ENCODE peak calls at places on chromosomes 5 and 9, in five cellular contexts. One of them, this sample, is unnamed.

GRCh38 chr5:65394078-65394477 is 87.6 kb downstream of the ADAMTS6 start:
- DNase-seq in stimulated activated CD4-positive, alpha-beta T cell treated with anti-CD3 and anti-CD28 coated beads, Interleukin-1b, Interleukin-23, amount 100 ng/mL, for 48 hours: no peak
- DNase-seq in EL: peak; percentile 93
- DNase-seq in activated effector memory CD4-positive, alpha-beta T cell treated with anti-CD3 and anti-CD28 coated beads, Interleukin-2, amount 50 U/mL, for 16 hours: no peak
- DNase-seq in nucleus accumbens: peak; percentile 15
- DNase-seq in this sample: peak; percentile 82

GRCh38 chr5:135139397-135140134 is 105.5 kb upstream of the PITX1 start:
- DNase-seq in nucleus accumbens: no peak
- DNase-seq in stimulated activated CD4-positive, alpha-beta T cell treated with anti-CD3 and anti-CD28 coated beads, Interleukin-1b, Interleukin-23, amount 100 ng/mL, for 48 hours: no peak
- DNase-seq in activated effector memory CD4-positive, alpha-beta T cell treated with anti-CD3 and anti-CD28 coated beads, Interleukin-2, amount 50 U/mL, for 16 hours: no peak
- DNase-seq in EL: peak; percentile 91
- DNase-seq in this sample: peak; percentile 91

GRCh38 chr5:116576043-116576713 is 1.6 kb upstream of the SEMA6A start:
- DNase-seq in activated effector memory CD4-positive, alpha-beta T cell treated with anti-CD3 and anti-CD28 coated beads, Interleukin-2, amount 50 U/mL, for 16 hours: peak; percentile 66
- DNase-seq in stimulated activated CD4-positive, alpha-beta T cell treated with anti-CD3 and anti-CD28 coated beads, Interleukin-1b, Interleukin-23, amount 100 ng/mL, for 48 hours: peak; percentile 46
- DNase-seq in nucleus accumbens: peak; percentile 60
- DNase-seq in EL: peak; percentile 45
- DNase-seq in this sample: peak; percentile 58

GRCh38 chr5:17304282-17304681 is 86.9 kb downstream of the BASP1 start:
- DNase-seq in nucleus accumbens: no peak
- DNase-seq in stimulated activated CD4-positive, alpha-beta T cell treated with anti-CD3 and anti-CD28 coated beads, Interleukin-1b, Interleukin-23, amount 100 ng/mL, for 48 hours: no peak
- DNase-seq in EL: peak; percentile 11
- DNase-seq in activated effector memory CD4-positive, alpha-beta T cell treated with anti-CD3 and anti-CD28 coated beads, Interleukin-2, amount 50 U/mL, for 16 hours: no peak
- DNase-seq in this sample: no peak

GRCh38 chr5:86143837-86144236 is 473.9 kb upstream of the COX7C start:
- DNase-seq in stimulated activated CD4-positive, alpha-beta T cell treated with anti-CD3 and anti-CD28 coated beads, Interleukin-1b, Interleukin-23, amount 100 ng/mL, for 48 hours: no peak
- DNase-seq in activated effector memory CD4-positive, alpha-beta T cell treated with anti-CD3 and anti-CD28 coated beads, Interleukin-2, amount 50 U/mL, for 16 hours: no peak
- DNase-seq in nucleus accumbens: no peak
- DNase-seq in EL: no peak
- DNase-seq in this sample: no peak

GRCh38 chr5:83721878-83722779 is 1.5 kb upstream of the HAPLN1 start:
- DNase-seq in nucleus accumbens: peak; percentile 34
- DNase-seq in EL: peak; percentile 59
- DNase-seq in stimulated activated CD4-positive, alpha-beta T cell treated with anti-CD3 and anti-CD28 coated beads, Interleukin-1b, Interleukin-23, amount 100 ng/mL, for 48 hours: peak; percentile 13
- DNase-seq in activated effector memory CD4-positive, alpha-beta T cell treated with anti-CD3 and anti-CD28 coated beads, Interleukin-2, amount 50 U/mL, for 16 hours: no peak
- DNase-seq in this sample: peak; percentile 71

GRCh38 chr5:142432369-142432863 is 107.6 kb upstream of the SPRY4 start:
- DNase-seq in nucleus accumbens: no peak
- DNase-seq in activated effector memory CD4-positive, alpha-beta T cell treated with anti-CD3 and anti-CD28 coated beads, Interleukin-2, amount 50 U/mL, for 16 hours: peak; percentile 74
- DNase-seq in EL: no peak
- DNase-seq in stimulated activated CD4-positive, alpha-beta T cell treated with anti-CD3 and anti-CD28 coated beads, Interleukin-1b, Interleukin-23, amount 100 ng/mL, for 48 hours: peak; percentile 18
- DNase-seq in this sample: no peak

GRCh38 chr9:113503613-113504230 is 40.2 kb downstream of the RGS3 start:
- DNase-seq in activated effector memory CD4-positive, alpha-beta T cell treated with anti-CD3 and anti-CD28 coated beads, Interleukin-2, amount 50 U/mL, for 16 hours: peak; percentile 36
- DNase-seq in EL: no peak
- DNase-seq in nucleus accumbens: no peak
- DNase-seq in stimulated activated CD4-positive, alpha-beta T cell treated with anti-CD3 and anti-CD28 coated beads, Interleukin-1b, Interleukin-23, amount 100 ng/mL, for 48 hours: no peak
- DNase-seq in this sample: no peak

GRCh38 chr5:170758481-170758880 is 25.0 kb upstream of the GABRP start:
- DNase-seq in activated effector memory CD4-positive, alpha-beta T cell treated with anti-CD3 and anti-CD28 coated beads, Interleukin-2, amount 50 U/mL, for 16 hours: no peak
- DNase-seq in nucleus accumbens: no peak
- DNase-seq in EL: no peak
- DNase-seq in stimulated activated CD4-positive, alpha-beta T cell treated with anti-CD3 and anti-CD28 coated beads, Interleukin-1b, Interleukin-23, amount 100 ng/mL, for 48 hours: no peak
- DNase-seq in this sample: no peak

GRCh38 chr5:145925803-145926202 is 10.6 kb upstream of the SH3RF2 start:
- DNase-seq in nucleus accumbens: no peak
- DNase-seq in stimulated activated CD4-positive, alpha-beta T cell treated with anti-CD3 and anti-CD28 coated beads, Interleukin-1b, Interleukin-23, amount 100 ng/mL, for 48 hours: no peak
- DNase-seq in EL: peak; percentile 66
- DNase-seq in activated effector memory CD4-positive, alpha-beta T cell treated with anti-CD3 and anti-CD28 coated beads, Interleukin-2, amount 50 U/mL, for 16 hours: no peak
- DNase-seq in this sample: peak; percentile 60

GRCh38 chr5:66645039-66645438 is 48.8 kb downstream of the MAST4 start:
- DNase-seq in stimulated activated CD4-positive, alpha-beta T cell treated with anti-CD3 and anti-CD28 coated beads, Interleukin-1b, Interleukin-23, amount 100 ng/mL, for 48 hours: no peak
- DNase-seq in EL: no peak
- DNase-seq in nucleus accumbens: no peak
- DNase-seq in activated effector memory CD4-positive, alpha-beta T cell treated with anti-CD3 and anti-CD28 coated beads, Interleukin-2, amount 50 U/mL, for 16 hours: no peak
- DNase-seq in this sample: no peak

GRCh38 chr5:195401-196160 is 4.3 kb downstream of the LRRC14B start:
- DNase-seq in EL: no peak
- DNase-seq in activated effector memory CD4-positive, alpha-beta T cell treated with anti-CD3 and anti-CD28 coated beads, Interleukin-2, amount 50 U/mL, for 16 hours: peak; percentile 64
- DNase-seq in stimulated activated CD4-positive, alpha-beta T cell treated with anti-CD3 and anti-CD28 coated beads, Interleukin-1b, Interleukin-23, amount 100 ng/mL, for 48 hours: no peak
- DNase-seq in nucleus accumbens: no peak
- DNase-seq in this sample: no peak

GRCh38 chr5:52989781-52990530 is 804 bp downstream of the ITGA2 start:
- DNase-seq in stimulated activated CD4-positive, alpha-beta T cell treated with anti-CD3 and anti-CD28 coated beads, Interleukin-1b, Interleukin-23, amount 100 ng/mL, for 48 hours: peak; percentile 23
- DNase-seq in EL: peak; percentile 57
- DNase-seq in nucleus accumbens: peak; percentile 56
- DNase-seq in activated effector memory CD4-positive, alpha-beta T cell treated with anti-CD3 and anti-CD28 coated beads, Interleukin-2, amount 50 U/mL, for 16 hours: peak; percentile 73
- DNase-seq in this sample: peak; percentile 36

GRCh38 chr5:16453609-16454008 is 12.0 kb downstream of the ZNF622 start:
- DNase-seq in EL: no peak
- DNase-seq in activated effector memory CD4-positive, alpha-beta T cell treated with anti-CD3 and anti-CD28 coated beads, Interleukin-2, amount 50 U/mL, for 16 hours: no peak
- DNase-seq in nucleus accumbens: no peak
- DNase-seq in stimulated activated CD4-positive, alpha-beta T cell treated with anti-CD3 and anti-CD28 coated beads, Interleukin-1b, Interleukin-23, amount 100 ng/mL, for 48 hours: no peak
- DNase-seq in this sample: no peak